ENCODE peak calls at places on chromosomes 16 and 17, in ten cellular contexts. H is transverse colon, R is stomach, T is endothelial cell of umbilical vein, X is suprapubic skin, M is esophagus muscularis mucosa, V is HCT116, N is GM12878, Y is sigmoid colon, I is K562. J is an unnamed sample.
A peak's percentile ranks its signal among the peaks of the same experiment; 100 is the strongest.

GRCh38 chr17:48338720-48339119 is 91.3 kb downstream of the SKAP1 start:
- DNase-seq in H (no peak), R (no peak), T (no peak), X (no peak), M (no peak), V (no peak), N (no peak), Y (no peak), I (no peak), J (no peak)

GRCh38 chr17:72336026-72336803 is 215.4 kb downstream of the SOX9 start:
- DNase-seq in H (no peak), R (no peak), T (no peak), X (no peak), M (no peak), V (no peak), N (no peak), Y (no peak), I (no peak), J (no peak)

GRCh38 chr16:75099738-75100615 is 16.6 kb downstream of the LDHD start:
- DNase-seq in H (no peak), R (no peak), T (peak; percentile 39), X (no peak), M (no peak), V (no peak), N (no peak), Y (no peak), I (no peak), J (no peak)

GRCh38 chr17:30225112-30225511 is 10.4 kb downstream of the SLC6A4 start:
- DNase-seq in H (no peak), R (no peak), T (no peak), X (no peak), M (no peak), V (no peak), N (no peak), Y (no peak), I (no peak), J (no peak)

GRCh38 chr16:17211797-17212196 is 259.0 kb downstream of the XYLT1 start:
- DNase-seq in H (no peak), R (no peak), T (no peak), X (no peak), M (no peak), V (peak; percentile 15), N (no peak), Y (no peak), I (peak; percentile 15), J (no peak)

GRCh38 chr17:20174588-20175265 is 165.6 kb downstream of the SPECC1 start:
- DNase-seq in H (no peak), R (peak; percentile 39), T (no peak), X (no peak), M (no peak), V (peak; percentile 18), N (no peak), Y (no peak), I (no peak), J (no peak)

GRCh38 chr17:21124096-21124495 is 2.7 kb upstream of the DHRS7B start:
- DNase-seq in H (no peak), R (no peak), T (no peak), X (no peak), M (no peak), V (no peak), N (no peak), Y (no peak), I (no peak), J (no peak)

GRCh38 chr16:79163666-79164377 is 436.7 kb downstream of the MAF start:
- DNase-seq in H (peak; percentile 37), R (no peak), T (no peak), X (no peak), M (no peak), V (no peak), N (no peak), Y (no peak), I (no peak), J (no peak)

GRCh38 chr16:13992322-13992721 is 72.4 kb downstream of the ERCC4 start:
- DNase-seq in H (no peak), R (no peak), T (no peak), X (no peak), M (peak; percentile 70), V (no peak), N (no peak), Y (no peak), I (no peak), J (no peak)

GRCh38 chr17:72143245-72143644 is 22.4 kb downstream of the SOX9 start:
- DNase-seq in H (no peak), R (no peak), T (no peak), X (no peak), M (no peak), V (no peak), N (no peak), Y (no peak), I (no peak), J (no peak)

GRCh38 chr16:89048087-89048729 is 45.4 kb upstream of the ACSF3 start:
- DNase-seq in H (no peak), R (no peak), T (no peak), X (no peak), M (no peak), V (no peak), N (no peak), Y (peak; percentile 10), I (no peak), J (no peak)

GRCh38 chr16:80557037-80557436 is 16.2 kb downstream of the DYNLRB2 start:
- DNase-seq in H (no peak), R (no peak), T (no peak), X (no peak), M (no peak), V (no peak), N (no peak), Y (no peak), I (no peak), J (no peak)

GRCh38 chr17:79936661-79937434 is 97.6 kb upstream of the CBX4 start:
- DNase-seq in H (no peak), R (no peak), T (no peak), X (no peak), M (no peak), V (no peak), N (no peak), Y (no peak), I (no peak), J (no peak)

GRCh38 chr17:1829189-1829578 is 518 bp downstream of the SMYD4 start:
- DNase-seq in H (peak; percentile 38), R (no peak), T (peak; percentile 33), X (no peak), M (no peak), V (no peak), N (no peak), Y (peak; percentile 69), I (no peak), J (no peak)

GRCh38 chr17:51997723-51998122 is 160.8 kb downstream of the CA10 start:
- DNase-seq in H (no peak), R (no peak), T (no peak), X (no peak), M (no peak), V (no peak), N (no peak), Y (no peak), I (no peak), J (no peak)

GRCh38 chr17:74859439-74860228 is at the start of gene GRIN2C:
- DNase-seq in H (no peak), R (no peak), T (no peak), X (no peak), M (no peak), V (no peak), N (no peak), Y (no peak), I (peak; percentile 60), J (no peak)

GRCh38 chr17:37671813-37672544 is 28.7 kb upstream of the DDX52 start:
- DNase-seq in H (no peak), R (no peak), T (no peak), X (no peak), M (no peak), V (no peak), N (no peak), Y (no peak), I (no peak), J (no peak)

GRCh38 chr17:34386343-34386924 is 23.4 kb upstream of the CCL1 start:
- DNase-seq in H (no peak), R (no peak), T (no peak), X (no peak), M (no peak), V (no peak), N (no peak), Y (no peak), I (no peak), J (no peak)

GRCh38 chr16:72120026-72120425 is 26.4 kb downstream of the DHX38 start:
- DNase-seq in H (no peak), R (no peak), T (no peak), X (no peak), M (no peak), V (no peak), N (no peak), Y (no peak), I (no peak), J (no peak)
- TF ChIP-seq POLR2AphosphoS5 in H (no peak), R (no peak), T (no peak), X (no peak), M (no peak), V (no peak), N (no peak), Y (no peak), I (no peak), J (no peak)

GRCh38 chr16:50367777-50368409 is 895 bp downstream of the BRD7 start:
- DNase-seq in H (no peak), R (no peak), T (peak; percentile 15), X (no peak), M (no peak), V (no peak), N (no peak), Y (no peak), I (no peak), J (no peak)
- H3K27ac ChIP-seq in H (peak overlapping the region; percentile 77), R (peak overlapping the region; percentile 67), T (peak overlapping the region; percentile 63), X (peak overlapping the region; percentile 88), M (peak overlapping the region; percentile 77), V (peak overlapping the region; percentile 62), N (peak overlapping the region; percentile 54), Y (peak overlapping the region; percentile 84), I (peak overlapping the region; percentile 72), J (peak overlapping the region; percentile 83)

DNA sequence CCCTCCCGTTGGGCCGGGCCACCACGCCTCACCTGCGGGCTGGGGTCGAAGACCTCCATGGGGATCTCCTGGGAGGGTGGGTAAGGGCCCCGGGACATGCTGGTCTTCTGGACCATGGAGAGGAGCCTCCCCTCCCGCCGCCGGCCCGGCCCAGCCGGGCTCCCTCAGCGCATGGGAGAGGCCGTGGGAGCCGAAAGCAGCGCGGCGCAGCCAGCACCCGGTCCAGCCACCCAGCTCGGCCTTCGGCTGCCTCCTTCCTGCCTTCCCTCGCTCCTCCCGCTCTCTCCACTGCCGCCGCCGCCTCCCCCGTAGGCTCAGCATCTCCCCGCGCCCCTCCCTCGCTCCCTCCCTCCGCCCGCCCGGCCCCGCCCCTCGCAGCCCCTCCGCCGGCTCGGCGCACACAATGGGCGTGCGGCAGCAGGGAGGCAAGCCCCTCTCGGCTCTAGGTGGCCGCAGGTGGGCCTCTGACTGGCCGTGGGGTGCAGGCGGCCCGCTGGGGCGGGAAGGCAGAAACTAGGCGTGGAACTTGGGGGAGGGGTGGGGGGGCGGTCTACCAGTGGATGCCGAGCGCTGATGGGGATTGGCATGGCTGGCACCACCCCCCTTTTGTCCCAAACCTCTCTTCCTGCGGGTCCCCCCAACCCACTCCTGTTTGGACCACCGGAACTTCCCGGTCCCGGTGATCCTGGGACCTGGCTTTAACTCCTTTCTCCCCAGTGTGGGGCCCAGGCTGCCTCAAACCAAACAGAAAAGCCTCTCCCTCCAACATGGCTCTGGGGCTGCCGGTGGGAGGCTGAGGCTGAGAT is at the start of gene CACNB1:
- DNase-seq in H (peak; percentile 82), R (peak; percentile 72), T (peak; percentile 69), X (peak; percentile 86), M (no peak), V (no peak), N (no peak), Y (peak; percentile 90), I (peak; percentile 86), J (peak; percentile 65)
- TF ChIP-seq POLR2A in H (no peak), R (no peak), T (no peak), X (no peak), M (peak; percentile 41), V (peak; percentile 56), N (peak; percentile 83), Y (no peak), I (peak; percentile 61), J (no peak)

GRCh38 chr16:10080031-10080772 is 102.0 kb downstream of the GRIN2A start:
- DNase-seq in H (no peak), R (peak; percentile 70), T (peak; percentile 73), X (no peak), M (no peak), V (peak; percentile 15), N (no peak), Y (peak; percentile 73), I (no peak), J (peak; percentile 50)
- TF ChIP-seq POLR2AphosphoS5 in H (no peak), R (peak; percentile 25), T (no peak), X (no peak), M (peak; percentile 69), V (no peak), N (no peak), Y (peak; percentile 13), I (no peak), J (no peak)